ENCODE peak calls at places on chromosomes 13 and 19, in six cellular contexts. J is IMR-90, K is trophoblast cell, M is H1, Q is H9, E is mesenchymal stem cell. U is an unnamed sample.
A peak's percentile ranks its signal among the peaks of the same experiment; 100 is the strongest.

GRCh38 chr13:26760835-26761582 is 423 bp upstream of the GPR12 start:
- DNase-seq in M (no peak), Q (no peak), E (no peak), J (no peak), K (no peak), U (no peak)

GRCh38 chr19:566403-566802 is 6.0 kb upstream of the BSG start:
- DNase-seq in E (peak; percentile 99), K (peak; percentile 48), Q (no peak), M (no peak), J (peak; percentile 31), U (no peak)

GRCh38 chr13:44667950-44668349 is 91.8 kb upstream of the TSC22D1 start:
- DNase-seq in Q (no peak), M (no peak), J (peak; percentile 53), K (peak; percentile 12), E (peak; percentile 74), U (peak; percentile 61)

GRCh38 chr19:46730595-46730994 is 13.7 kb upstream of the PRKD2 start:
- DNase-seq in E (no peak), K (no peak), J (no peak), M (no peak), Q (no peak), U (no peak)

GRCh38 chr13:26482451-26483197 is 74.9 kb upstream of the WASF3 start:
- DNase-seq in E (peak; percentile 75), K (peak; percentile 86), Q (peak; percentile 74), M (peak; percentile 83), J (peak; percentile 74), U (peak; percentile 65)

GRCh38 chr13:45278096-45278645 is 62.8 kb downstream of the TPT1 start:
- DNase-seq in K (no peak), E (no peak), M (no peak), Q (no peak), J (no peak), U (no peak)

GRCh38 chr19:48510421-48511268 is 990 bp downstream of the LMTK3 start:
- DNase-seq in K (peak; percentile 68), E (peak; percentile 65), M (peak; percentile 94), J (peak; percentile 39), Q (peak; percentile 83), U (no peak)

GRCh38 chr19:42038675-42039074 is 31.3 kb downstream of the GRIK5 start:
- DNase-seq in E (no peak), M (no peak), J (no peak), K (no peak), Q (no peak), U (no peak)

GRCh38 chr13:107289540-107289939 is 721.6 kb upstream of the ARGLU1 start:
- DNase-seq in Q (no peak), M (no peak), K (no peak), E (no peak), J (peak; percentile 81), U (no peak)

GRCh38 chr13:72920097-72920496 is 138.2 kb downstream of the PIBF1 start:
- DNase-seq in K (no peak), E (no peak), J (peak; percentile 11), Q (no peak), M (no peak), U (no peak)

GRCh38 chr19:50815443-50815842 is 8.1 kb downstream of the KLK1 start:
- DNase-seq in J (no peak), M (no peak), E (no peak), K (no peak), Q (no peak), U (no peak)

GRCh38 chr19:10748924-10749434 is 31.1 kb downstream of the DNM2 start:
- DNase-seq in K (peak; percentile 91), M (no peak), Q (no peak), J (no peak), E (peak; percentile 43), U (no peak)

GRCh38 chr13:112876305-112877000 is 92.6 kb upstream of the MCF2L start:
- DNase-seq in E (no peak), K (no peak), J (no peak), Q (no peak), M (no peak), U (no peak)

GRCh38 chr19:38557205-38557799 is 60.5 kb downstream of the MAP4K1 start:
- DNase-seq in E (no peak), J (no peak), Q (no peak), M (no peak), K (no peak), U (no peak)

GRCh38 chr13:113437408-113438010 is 15.8 kb downstream of the ADPRHL1 start:
- DNase-seq in J (peak; percentile 7), Q (no peak), M (no peak), E (peak; percentile 7), K (peak; percentile 4), U (no peak)

GRCh38 chr19:43675269-43675879 is 5.4 kb upstream of the PLAUR start:
- DNase-seq in Q (no peak), K (peak; percentile 18), J (peak; percentile 78), E (peak; percentile 19), M (no peak), U (no peak)

GRCh38 chr19:6530385-6531162 is at the start of gene TNFSF9:
- DNase-seq in Q (peak; percentile 92), E (peak; percentile 87), J (peak; percentile 59), M (peak; percentile 96), K (peak; percentile 62), U (peak; percentile 84)

GRCh38 chr13:95075506-95075905 is 225.7 kb downstream of the ABCC4 start:
- DNase-seq in Q (no peak), J (no peak), E (no peak), M (no peak), K (peak; percentile 21), U (no peak)

GRCh38 chr19:16381756-16382401 is 57.3 kb downstream of the KLF2 start:
- DNase-seq in J (no peak), K (no peak), Q (no peak), M (no peak), E (no peak), U (no peak)

GRCh38 chr13:29598321-29598720 is 2.8 kb upstream of the SLC7A1 start:
- DNase-seq in Q (no peak), E (no peak), M (no peak), K (peak; percentile 79), J (no peak), U (no peak)

GRCh38 chr19:6599866-6600454 is 9.0 kb upstream of the CD70 start:
- DNase-seq in E (no peak), Q (no peak), M (no peak), J (no peak), K (no peak), U (no peak)

GRCh38 chr13:98535501-98536357 is 41.2 kb downstream of the STK24 start:
- DNase-seq in K (peak; percentile 43), M (no peak), J (no peak), E (no peak), Q (no peak), U (no peak)

GRCh38 chr13:98536729-98537128 is 40.2 kb downstream of the STK24 start:
- DNase-seq in Q (no peak), K (no peak), E (no peak), M (no peak), J (no peak), U (no peak)

GRCh38 chr13:98532254-98532653 is 44.7 kb downstream of the STK24 start:
- DNase-seq in Q (no peak), E (no peak), J (no peak), M (no peak), K (no peak), U (no peak)

GRCh38 chr13:98534821-98535220 is 42.1 kb downstream of the STK24 start:
- DNase-seq in M (no peak), Q (no peak), J (no peak), E (no peak), K (peak; percentile 52), U (no peak)

DNA sequence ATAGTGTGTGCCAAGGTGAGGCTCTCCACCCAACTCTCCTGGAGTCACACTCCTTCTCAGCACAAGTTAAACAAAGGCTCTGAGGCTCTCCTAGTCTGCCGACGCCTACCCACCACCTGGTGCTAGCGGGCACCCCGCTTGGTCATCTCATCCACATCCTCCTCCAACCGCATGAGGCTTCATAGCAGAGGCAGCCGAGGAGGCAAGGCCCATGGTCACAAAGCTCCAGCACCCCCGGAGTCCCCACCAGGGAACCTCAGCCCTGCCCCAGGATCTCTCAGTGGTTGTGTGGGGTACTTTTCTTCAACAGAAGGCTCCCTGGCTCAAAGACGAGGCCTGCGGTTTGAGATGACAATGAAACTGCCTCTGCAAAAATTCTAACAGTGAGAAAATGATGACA is 43.0 kb downstream of the STK24 start:
- DNase-seq in M (no peak), E (no peak), Q (no peak), J (no peak), K (no peak), U (no peak)
- H3K14ac ChIP-seq in M (no peak overlapping the region), E (no peak overlapping the region), Q (no peak overlapping the region), J (no peak overlapping the region), K (no peak overlapping the region), U (no peak overlapping the region)

GRCh38 chr19:30557212-30557611 is 185.0 kb downstream of the ZNF536 start:
- DNase-seq in E (no peak), K (no peak), Q (no peak), M (no peak), J (no peak), U (no peak)
- H3K4me2 ChIP-seq in E (no peak overlapping the region), K (no peak overlapping the region), Q (no peak overlapping the region), M (no peak overlapping the region), J (no peak overlapping the region), U (no peak overlapping the region)

GRCh38 chr13:50457430-50458393 is 385.8 kb downstream of the DLEU7 start:
- DNase-seq in Q (no peak), M (no peak), J (no peak), E (no peak), K (peak; percentile 10), U (no peak)

GRCh38 chr13:50459658-50460057 is 383.8 kb downstream of the DLEU7 start:
- DNase-seq in J (no peak), K (no peak), E (no peak), M (no peak), Q (no peak), U (no peak)

GRCh38 chr13:50461189-50461588 is 382.3 kb downstream of the DLEU7 start:
- DNase-seq in J (no peak), E (no peak), K (no peak), M (no peak), Q (no peak), U (no peak)

GRCh38 chr13:50460366-50460765 is 383.1 kb downstream of the DLEU7 start:
- DNase-seq in M (no peak), J (no peak), K (no peak), Q (no peak), E (no peak), U (no peak)

GRCh38 chr13:50459046-50459445 is 384.4 kb downstream of the DLEU7 start:
- DNase-seq in E (no peak), Q (no peak), M (no peak), K (peak; percentile 10), J (no peak), U (no peak)
- H4K8ac ChIP-seq in E (no peak overlapping the region), Q (no peak overlapping the region), M (no peak overlapping the region), K (no peak overlapping the region), J (no peak overlapping the region), U (no peak overlapping the region)

DNA sequence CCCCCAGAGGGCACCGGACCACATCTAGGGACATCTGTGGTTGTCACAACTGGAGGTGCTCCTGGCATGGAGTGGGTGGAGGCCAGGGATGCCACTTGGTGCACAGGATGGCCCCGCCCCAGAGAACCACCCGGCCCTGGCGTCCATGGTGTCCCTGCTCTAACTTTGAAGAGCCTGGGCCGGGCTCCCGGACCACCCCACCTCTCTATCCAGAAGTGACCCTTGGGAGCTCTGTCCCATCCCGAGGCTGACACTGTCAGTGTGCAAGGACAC is 22.9 kb upstream of the MYDGF start:
- DNase-seq in J (no peak), Q (no peak), K (no peak), M (no peak), E (no peak), U (no peak)
- H3K14ac ChIP-seq in J (no peak overlapping the region), Q (no peak overlapping the region), K (no peak overlapping the region), M (no peak overlapping the region), E (no peak overlapping the region), U (no peak overlapping the region)